ENCODE peak calls at places on chromosomes 4 and X, in ten cellular contexts. W, Y, T, V, D, M, I, Z, N and A are unnamed samples.

GRCh38 chr4:125801373-125801772 is 486.6 kb downstream of the FAT4 start:
- DNase-seq in M (no peak), Z (no peak), Y (no peak), N (no peak), D (no peak), W (peak; percentile 29), T (no peak), V (no peak), I (no peak), A (no peak)

GRCh38 chr4:653080-653821 is 20.8 kb downstream of the ATP5ME start:
- DNase-seq in V (no peak), N (no peak), Y (no peak), D (no peak), W (no peak), T (no peak), Z (no peak), M (no peak), I (no peak), A (no peak)

GRCh38 chrX:74293343-74293946 is 10.5 kb upstream of the ZCCHC13 start:
- DNase-seq in W (peak; percentile 64), I (peak; percentile 88), Y (peak; percentile 82), T (peak; percentile 73), M (peak; percentile 79), Z (peak; percentile 74), N (peak; percentile 93), D (peak; percentile 80), V (peak; percentile 47), A (peak; percentile 70)

GRCh38 chr4:89036535-89036934 is 20.4 kb downstream of the FAM13A start:
- DNase-seq in Z (no peak), Y (no peak), W (no peak), M (no peak), V (no peak), T (no peak), I (no peak), N (no peak), D (no peak), A (no peak)

GRCh38 chrX:119181491-119181890 is 53.9 kb upstream of the KIAA1210 start:
- DNase-seq in D (no peak), M (peak; percentile 36), Z (peak; percentile 45), T (no peak), V (peak; percentile 38), I (peak; percentile 56), N (no peak), Y (no peak), W (no peak), A (no peak)

GRCh38 chr4:69753666-69754065 is 6.8 kb downstream of the SULT1B1 start:
- DNase-seq in D (no peak), T (no peak), Y (peak; percentile 26), W (no peak), I (no peak), Z (no peak), V (no peak), M (no peak), N (no peak), A (no peak)

GRCh38 chr4:113908829-113909228 is 70.6 kb downstream of the ARSJ start:
- DNase-seq in N (no peak), I (no peak), D (no peak), T (no peak), Z (no peak), M (no peak), W (no peak), Y (no peak), V (no peak), A (no peak)

GRCh38 chr4:160316036-160316435 is 1213.2 kb downstream of the RAPGEF2 start:
- DNase-seq in T (no peak), I (no peak), Y (no peak), M (no peak), D (no peak), Z (no peak), V (no peak), N (no peak), W (no peak), A (no peak)

GRCh38 chr4:102344520-102344954 is 745 bp downstream of the SLC39A8 start:
- DNase-seq in T (peak; percentile 61), V (peak; percentile 67), I (peak; percentile 86), M (peak; percentile 55), D (peak; percentile 70), W (peak; percentile 51), N (peak; percentile 75), Z (no peak), Y (peak; percentile 80), A (peak; percentile 81)

GRCh38 chr4:135718019-135718418 is 1516.4 kb upstream of the PABPC4L start:
- DNase-seq in Y (no peak), W (peak; percentile 34), N (no peak), M (peak; percentile 18), V (no peak), T (no peak), Z (peak; percentile 2), I (no peak), D (no peak), A (no peak)
- TF ChIP-seq CTCF in Y (no peak), W (no peak), N (no peak), M (peak; percentile 13), V (no peak), T (no peak), Z (no peak), I (peak; percentile 55), D (no peak), A (no peak)

GRCh38 chrX:109827772-109828171 is 94.7 kb upstream of the ACSL4 start:
- DNase-seq in N (no peak), Y (no peak), V (no peak), T (no peak), D (no peak), M (no peak), W (no peak), Z (no peak), I (no peak), A (no peak)
- TF ChIP-seq CTCF in N (no peak), Y (no peak), V (no peak), T (no peak), D (no peak), M (no peak), W (no peak), Z (no peak), I (no peak), A (no peak)

GRCh38 chrX:107629533-107629909 is 1.2 kb downstream of the PRPS1 start:
- DNase-seq in D (peak; percentile 15), V (no peak), M (peak; percentile 32), I (no peak), T (no peak), N (no peak), W (peak; percentile 27), Z (peak; percentile 29), Y (peak; percentile 42), A (peak; percentile 11)
- TF ChIP-seq CTCF in D (peak; percentile 42), V (no peak), M (peak; percentile 39), I (peak; percentile 40), T (no peak), N (no peak), W (peak; percentile 33), Z (no peak), Y (peak; percentile 31), A (peak; percentile 22)

DNA sequence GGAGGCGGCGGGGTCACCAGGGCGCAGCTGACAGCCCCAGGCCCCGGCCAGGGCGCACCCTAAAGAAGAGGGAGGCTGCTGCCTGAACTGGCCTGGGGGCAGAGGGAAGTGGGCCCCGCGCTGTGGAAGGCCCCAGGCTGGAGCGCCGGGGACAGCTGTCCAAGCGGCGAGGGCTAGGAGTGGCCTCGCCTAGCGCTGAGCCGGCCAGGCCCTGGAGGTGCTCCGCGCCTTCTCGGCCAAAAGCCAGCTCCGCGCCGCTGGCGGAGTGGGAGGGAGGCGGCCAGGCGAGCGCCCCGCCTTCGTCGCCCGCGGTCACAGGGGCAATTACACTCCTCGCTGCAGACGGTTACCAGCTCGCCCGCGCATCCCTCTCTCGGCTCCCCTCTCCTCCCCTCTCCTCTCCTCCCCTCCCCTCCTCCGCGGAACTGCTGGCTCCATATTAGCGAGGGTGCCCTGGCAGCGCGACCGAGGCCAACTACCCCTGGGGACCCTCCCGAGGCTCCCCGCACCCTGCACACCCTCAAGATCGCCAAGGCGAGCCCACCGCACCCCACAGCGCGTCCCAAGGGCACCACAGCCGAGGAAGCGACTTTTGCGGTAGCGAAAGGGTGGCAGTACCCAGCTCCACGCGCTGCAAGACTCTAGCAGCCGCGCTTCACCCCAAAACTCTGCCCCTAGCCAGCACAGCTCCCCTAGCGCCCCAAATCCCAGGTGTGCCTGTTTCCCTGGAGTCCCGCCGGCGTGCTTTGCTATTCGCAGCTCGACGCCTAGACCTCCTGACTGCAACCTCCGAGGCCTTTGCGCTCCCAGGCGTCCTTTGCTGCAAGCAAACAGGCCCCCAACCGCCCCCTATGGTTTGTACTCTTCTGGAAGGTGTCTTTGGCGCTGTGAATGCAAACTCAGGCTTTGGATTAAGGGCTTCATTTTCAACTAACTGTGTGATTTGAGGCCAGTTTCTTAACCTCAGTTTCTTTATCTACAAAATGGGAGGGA is 91.4 kb downstream of the BCOR start:
- DNase-seq in N (no peak), Y (peak; percentile 62), W (no peak), V (peak; percentile 65), M (peak; percentile 17), D (no peak), T (peak; percentile 53), I (no peak), Z (peak; percentile 18), A (peak; percentile 59)
- TF ChIP-seq CTCF in N (no peak), Y (no peak), W (no peak), V (no peak), M (no peak), D (no peak), T (no peak), I (no peak), Z (no peak), A (no peak)